ENCODE peak calls at places on chromosomes 1 and 21, in five cellular contexts. D is cardiac fibroblast, H is cardiac muscle cell, W is nucleus accumbens, O is occipital lobe. P is an unnamed sample.

GRCh38 chr1:36420409-36420808 is 22.7 kb upstream of the LSM10 start:
- DNase-seq in D (peak; percentile 43), H (peak; percentile 63), W (no peak), O (no peak), P (peak; percentile 50)

GRCh38 chr1:198493324-198493723 is 47.2 kb downstream of the ATP6V1G3 start:
- DNase-seq in D (no peak), H (no peak), W (no peak), O (no peak), P (no peak)

GRCh38 chr1:157925419-157926166 is 67.9 kb upstream of the KIRREL1 start:
- DNase-seq in D (no peak), H (no peak), W (no peak), O (no peak), P (no peak)

GRCh38 chr21:28633803-28634572 is 358.7 kb downstream of the LTN1 start:
- DNase-seq in D (peak; percentile 96), H (peak; percentile 82), W (no peak), O (no peak), P (peak; percentile 80)

GRCh38 chr21:28392436-28392835 is 600.2 kb downstream of the LTN1 start:
- DNase-seq in D (no peak), H (no peak), W (no peak), O (no peak), P (no peak)

GRCh38 chr1:157249326-157249725 is 111.1 kb upstream of the ETV3 start:
- DNase-seq in D (peak; percentile 18), H (no peak), W (no peak), O (no peak), P (peak; percentile 15)

GRCh38 chr1:236853916-236854601 is 59.0 kb downstream of the MTR start:
- DNase-seq in D (peak; percentile 38), H (peak; percentile 63), W (no peak), O (no peak), P (peak; percentile 76)

GRCh38 chr21:44423312-44423821 is 31.9 kb upstream of the LRRC3 start:
- DNase-seq in D (no peak), H (no peak), W (no peak), O (no peak), P (no peak)

GRCh38 chr1:47181955-47182680 is 7.7 kb downstream of the PDZK1IP1 start:
- DNase-seq in D (peak; percentile 83), H (peak; percentile 59), W (no peak), O (no peak), P (peak; percentile 63)

GRCh38 chr1:182889997-182890396 is 50.9 kb downstream of the DHX9 start:
- DNase-seq in D (no peak), H (no peak), W (no peak), O (no peak), P (no peak)

GRCh38 chr1:59025898-59026426 is 242.1 kb upstream of the JUN start:
- DNase-seq in D (no peak), H (peak; percentile 15), W (no peak), O (no peak), P (peak; percentile 45)

GRCh38 chr1:248817065-248817464 is 8.7 kb downstream of the SH3BP5L start:
- DNase-seq in D (no peak), H (peak; percentile 22), W (no peak), O (no peak), P (peak; percentile 41)

GRCh38 chr1:213934642-213935041 is 53.1 kb upstream of the PROX1 start:
- DNase-seq in D (no peak), H (peak; percentile 10), W (no peak), O (no peak), P (peak; percentile 17)

GRCh38 chr1:21490774-21491482 is 18.3 kb upstream of the ALPL start:
- DNase-seq in D (peak; percentile 85), H (peak; percentile 70), W (peak; percentile 8), O (no peak), P (peak; percentile 74)

GRCh38 chr1:147243228-147243685 is 773 bp downstream of the CHD1L start:
- DNase-seq in D (no peak), H (no peak), W (peak; percentile 34), O (no peak), P (no peak)

GRCh38 chr1:95071539-95071938 is 1.2 kb downstream of the ALG14 start:
- DNase-seq in D (no peak), H (no peak), W (no peak), O (no peak), P (no peak)

GRCh38 chr21:9839011-9839661 is 682.2 kb upstream of the TPTE start:
- DNase-seq in D (no peak), H (no peak), W (no peak), O (no peak), P (no peak)

GRCh38 chr1:63621698-63622097 is 28.5 kb downstream of the PGM1 start:
- DNase-seq in D (peak; percentile 25), H (peak; percentile 47), W (peak; percentile 48), O (no peak), P (peak; percentile 61)

GRCh38 chr1:182185147-182185546 is 123.6 kb upstream of the ZNF648 start:
- DNase-seq in D (no peak), H (no peak), W (no peak), O (no peak), P (no peak)

GRCh38 chr1:110065841-110066240 is 4.6 kb downstream of the ALX3 start:
- DNase-seq in D (no peak), H (peak; percentile 18), W (no peak), O (no peak), P (no peak)

GRCh38 chr1:175900171-175900570 is 156.8 kb upstream of the TNR start:
- DNase-seq in D (peak; percentile 17), H (no peak), W (no peak), O (no peak), P (peak; percentile 13)

GRCh38 chr1:154727409-154727808 is 119.4 kb upstream of the ADAR start:
- DNase-seq in D (no peak), H (no peak), W (no peak), O (no peak), P (no peak)

GRCh38 chr1:197862671-197863070 is 39.8 kb upstream of the C1orf53 start:
- DNase-seq in D (no peak), H (no peak), W (no peak), O (no peak), P (peak; percentile 11)

GRCh38 chr1:77900687-77901293 is 12.4 kb downstream of the NEXN start:
- DNase-seq in D (peak; percentile 77), H (peak; percentile 74), W (no peak), O (peak; percentile 5), P (peak; percentile 76)

GRCh38 chr1:166079276-166079675 is 87.5 kb downstream of the FAM78B start:
- DNase-seq in D (no peak), H (no peak), W (no peak), O (no peak), P (no peak)